ENCODE peak calls at places on chromosomes 2 and 18, in six cellular contexts. U is mesenchymal stem cell, G is IMR-90, R is H1, H is neuronal stem cell, Y is trophoblast cell. O is an unnamed sample.

GRCh38 chr2:209189893-209190292 is 234.0 kb upstream of the MAP2 start:
- DNase-seq in U (no peak), G (no peak), R (no peak), H (no peak), Y (no peak), O (no peak)

GRCh38 chr2:48398285-48399135 is 131.4 kb upstream of the STON1 start:
- DNase-seq in U (no peak), G (no peak), R (no peak), H (peak; percentile 74), Y (no peak), O (no peak)

GRCh38 chr18:46320297-46320696 is 216.1 kb downstream of the HAUS1 start:
- DNase-seq in U (no peak), G (no peak), R (no peak), H (no peak), Y (no peak), O (no peak)

GRCh38 chr2:18611184-18611583 is 21.8 kb upstream of the NT5C1B start:
- DNase-seq in U (no peak), G (peak; percentile 90), R (no peak), H (no peak), Y (no peak), O (no peak)

GRCh38 chr2:15627842-15628684 is 36.4 kb downstream of the DDX1 start:
- DNase-seq in U (no peak), G (no peak), R (no peak), H (no peak), Y (no peak), O (no peak)

GRCh38 chr2:7523557-7524210 is 606.5 kb downstream of the RNF144A start:
- DNase-seq in U (no peak), G (no peak), R (no peak), H (no peak), Y (no peak), O (no peak)

GRCh38 chr2:223053431-223054192 is 1.6 kb downstream of the KCNE4 start:
- DNase-seq in U (peak; percentile 31), G (no peak), R (no peak), H (no peak), Y (no peak), O (no peak)

GRCh38 chr18:47260138-47260923 is 8.9 kb upstream of the SKOR2 start:
- DNase-seq in U (peak; percentile 27), G (peak; percentile 14), R (no peak), H (peak; percentile 83), Y (peak; percentile 66), O (peak; percentile 86)

GRCh38 chr18:56233595-56233994 is 404.8 kb downstream of the TXNL1 start:
- DNase-seq in U (peak; percentile 28), G (peak; percentile 92), R (no peak), H (no peak), Y (no peak), O (no peak)

GRCh38 chr18:6575908-6576307 is 153.6 kb upstream of the ARHGAP28 start:
- DNase-seq in U (no peak), G (no peak), R (no peak), H (no peak), Y (no peak), O (no peak)
- H2BK5ac ChIP-seq in U (no peak overlapping the region), G (no peak overlapping the region), R (no peak overlapping the region), H (no peak overlapping the region), Y (no peak overlapping the region), O (no peak overlapping the region)

DNA sequence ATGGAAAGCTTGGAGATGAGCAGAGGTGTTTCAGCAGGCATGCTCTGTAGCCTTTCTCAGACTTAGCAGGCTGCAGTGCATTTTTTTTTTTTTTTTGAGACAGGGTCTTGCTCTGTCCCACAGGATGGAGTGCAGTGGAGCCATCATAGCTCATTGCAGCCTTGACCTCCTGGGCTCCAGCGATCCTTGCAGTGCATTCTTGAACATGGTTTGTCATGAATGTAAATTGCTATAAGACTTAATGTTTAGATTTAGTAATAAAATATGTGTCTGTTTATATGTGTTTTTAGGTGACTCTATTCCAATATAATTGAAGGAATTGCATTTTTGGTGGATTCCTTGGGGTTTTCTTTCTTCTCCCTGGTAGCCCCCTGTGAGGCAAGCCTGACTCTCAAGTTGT is 22.6 kb downstream of the LYPD6B start:
- DNase-seq in U (no peak), G (no peak), R (no peak), H (no peak), Y (no peak), O (no peak)
- H3K27ac ChIP-seq in U (no peak overlapping the region), G (no peak overlapping the region), R (no peak overlapping the region), H (no peak overlapping the region), Y (no peak overlapping the region), O (no peak overlapping the region)

DNA sequence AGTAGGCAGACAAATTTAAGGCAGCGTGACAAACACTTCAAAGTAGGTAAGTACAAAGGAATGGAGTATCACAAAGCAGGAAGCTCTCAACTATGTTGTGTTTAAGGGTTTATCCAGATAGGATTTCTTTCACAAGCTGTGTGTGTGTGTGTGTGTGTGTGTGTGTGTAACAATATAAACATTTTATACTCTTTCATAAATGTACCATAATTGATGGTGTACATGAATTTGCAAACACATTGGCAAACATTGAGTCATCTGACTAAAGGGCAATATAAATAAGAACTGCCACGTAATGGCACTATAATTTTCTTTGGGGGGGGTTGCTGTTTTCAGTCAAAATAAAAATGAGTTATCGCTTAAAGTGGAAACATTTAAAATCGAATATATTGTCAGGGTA is 1004.4 kb upstream of the DDX18 start:
- DNase-seq in U (peak; percentile 10), G (no peak), R (no peak), H (no peak), Y (no peak), O (no peak)
- H3K14ac ChIP-seq in U (no peak overlapping the region), G (no peak overlapping the region), R (no peak overlapping the region), H (no peak overlapping the region), Y (no peak overlapping the region), O (no peak overlapping the region)

GRCh38 chr2:41728757-41729338 is 319.0 kb upstream of the PKDCC start:
- DNase-seq in U (no peak), G (no peak), R (no peak), H (no peak), Y (no peak), O (no peak)

GRCh38 chr2:41727711-41728110 is 320.1 kb upstream of the PKDCC start:
- DNase-seq in U (no peak), G (no peak), R (no peak), H (no peak), Y (no peak), O (no peak)

GRCh38 chr2:41725901-41726300 is 321.9 kb upstream of the PKDCC start:
- DNase-seq in U (no peak), G (no peak), R (no peak), H (no peak), Y (no peak), O (no peak)

GRCh38 chr2:41726364-41726763 is 321.5 kb upstream of the PKDCC start:
- DNase-seq in U (no peak), G (no peak), R (no peak), H (no peak), Y (no peak), O (no peak)

DNA sequence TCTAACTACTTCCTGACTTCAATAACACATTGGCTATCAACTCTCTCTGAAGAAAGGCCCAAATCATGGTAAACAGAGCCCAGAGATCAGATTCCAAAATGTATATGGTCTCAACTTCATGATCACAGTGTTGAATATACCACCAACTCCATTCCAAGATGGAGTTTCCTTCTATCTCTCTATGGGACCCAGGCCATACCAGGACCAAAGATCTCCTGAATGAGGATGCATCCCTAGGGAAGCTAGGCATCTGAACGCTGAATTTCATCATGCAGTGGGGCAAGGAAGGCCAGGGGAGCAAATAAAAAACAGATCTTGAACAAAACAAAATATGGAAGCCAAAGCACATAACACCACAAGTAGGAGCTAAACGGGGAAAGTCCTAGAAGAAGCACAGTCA is 320.7 kb upstream of the PKDCC start:
- DNase-seq in U (no peak), G (no peak), R (no peak), H (no peak), Y (no peak), O (no peak)
- H2BK5ac ChIP-seq in U (no peak overlapping the region), G (no peak overlapping the region), R (no peak overlapping the region), H (no peak overlapping the region), Y (no peak overlapping the region), O (no peak overlapping the region)

DNA sequence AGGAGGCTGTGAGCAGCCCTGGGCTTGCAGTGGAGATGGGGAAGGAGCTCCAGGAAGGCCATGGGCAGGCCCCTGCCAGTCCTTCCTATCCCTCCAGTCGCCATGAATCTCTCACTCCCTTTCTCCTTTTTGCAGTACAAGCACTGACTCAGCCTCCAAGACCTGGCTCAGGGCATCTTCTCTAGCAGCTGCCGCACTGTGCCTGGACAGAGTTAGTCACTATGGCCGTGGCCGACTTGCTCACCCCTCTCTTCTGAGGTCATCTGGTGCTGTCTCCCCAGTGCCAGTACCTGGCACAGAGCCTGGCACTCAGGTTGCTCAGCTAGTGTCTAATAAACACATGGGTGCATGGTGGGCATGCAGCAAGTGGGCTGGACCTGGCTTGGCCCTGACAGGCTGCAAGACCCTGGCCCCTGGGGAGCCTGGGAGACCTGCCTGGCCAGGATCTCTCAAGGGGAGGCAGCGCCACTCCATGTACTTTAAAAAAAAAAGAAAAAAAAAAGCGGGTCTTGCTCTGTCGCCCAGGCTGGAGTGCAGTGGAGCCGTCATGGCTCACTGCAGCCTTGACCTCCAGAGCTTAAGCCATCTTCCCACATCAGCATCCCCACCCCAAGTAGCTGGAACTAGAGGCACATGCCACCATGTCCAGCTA is 29.3 kb upstream of the SEMA4C start:
- DNase-seq in U (no peak), G (peak; percentile 35), R (no peak), H (no peak), Y (no peak), O (no peak)
- H3K27ac ChIP-seq in U (no peak overlapping the region), G (no peak overlapping the region), R (no peak overlapping the region), H (no peak overlapping the region), Y (no peak overlapping the region), O (no peak overlapping the region)

DNA sequence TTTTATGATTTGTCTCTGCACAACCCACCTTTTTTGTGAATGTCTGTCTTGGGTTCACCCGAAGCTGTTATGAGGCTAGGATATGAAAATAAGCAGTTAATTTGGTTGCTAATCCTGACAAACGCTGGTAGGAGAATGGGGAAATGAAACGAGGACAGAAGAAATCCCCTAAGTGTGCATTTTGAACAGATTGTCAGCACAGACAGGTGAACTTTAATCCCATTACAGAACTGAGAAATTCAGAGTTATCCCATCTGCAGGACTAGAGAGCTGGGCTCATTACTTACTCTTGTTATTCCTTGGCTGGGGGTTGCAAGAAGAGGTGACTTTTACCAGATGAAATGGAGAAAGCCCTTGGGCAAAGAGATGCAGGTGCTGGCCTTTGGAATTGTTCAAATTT is 123.3 kb upstream of the NYAP2 start:
- DNase-seq in U (no peak), G (no peak), R (no peak), H (no peak), Y (no peak), O (no peak)
- H3K14ac ChIP-seq in U (no peak overlapping the region), G (no peak overlapping the region), R (no peak overlapping the region), H (no peak overlapping the region), Y (no peak overlapping the region), O (no peak overlapping the region)

GRCh38 chr2:179771791-179772190 is 89.6 kb downstream of the ZNF385B start:
- DNase-seq in U (no peak), G (no peak), R (no peak), H (no peak), Y (no peak), O (no peak)

GRCh38 chr2:179770029-179770428 is 91.4 kb downstream of the ZNF385B start:
- DNase-seq in U (no peak), G (no peak), R (no peak), H (no peak), Y (no peak), O (no peak)

GRCh38 chr2:179769323-179769722 is 92.1 kb downstream of the ZNF385B start:
- DNase-seq in U (no peak), G (no peak), R (no peak), H (no peak), Y (no peak), O (no peak)

GRCh38 chr2:179768765-179769164 is 92.6 kb downstream of the ZNF385B start:
- DNase-seq in U (no peak), G (peak; percentile 1), R (no peak), H (no peak), Y (peak; percentile 16), O (no peak)

GRCh38 chr2:179773986-179774385 is 87.4 kb downstream of the ZNF385B start:
- DNase-seq in U (no peak), G (no peak), R (no peak), H (no peak), Y (no peak), O (no peak)
- H2BK5ac ChIP-seq in U (no peak overlapping the region), G (peak overlapping the region; percentile 25), R (no peak overlapping the region), H (no peak overlapping the region), Y (no peak overlapping the region), O (no peak overlapping the region)